ENCODE peak calls at places on chromosomes 6 and 20, in seven cellular contexts. R is breast epithelium, P is K562, B is body of pancreas, U is heart left ventricle, N is stomach, K is uterus. X is an unnamed sample.
A peak's percentile ranks its signal among the peaks of the same experiment; 100 is the strongest.

GRCh38 chr6:4291453-4292403 is 156.4 kb upstream of the ECI2 start:
- DNase-seq in K (no peak), U (no peak), B (no peak), N (no peak), P (peak; percentile 64), R (no peak), X (no peak)

GRCh38 chr20:61556116-61556515 is 304.1 kb downstream of the CDH4 start:
- DNase-seq in B (no peak), R (no peak), P (no peak), K (no peak), U (no peak), N (no peak), X (peak; percentile 80)

GRCh38 chr20:2398453-2398852 is 17.8 kb downstream of the TGM6 start:
- DNase-seq in K (no peak), U (no peak), P (no peak), R (no peak), N (no peak), B (no peak), X (no peak)

GRCh38 chr6:55180258-55180657 is 5.9 kb downstream of the HCRTR2 start:
- DNase-seq in K (no peak), B (no peak), U (no peak), N (no peak), P (no peak), R (no peak), X (no peak)

GRCh38 chr6:169589293-169589692 is 112.5 kb downstream of the WDR27 start:
- DNase-seq in U (no peak), K (no peak), N (no peak), R (peak; percentile 59), B (peak; percentile 13), P (no peak), X (no peak)

GRCh38 chr6:32415521-32416019 is 8.6 kb upstream of the BTNL2 start:
- DNase-seq in N (peak; percentile 80), K (peak; percentile 73), B (peak; percentile 77), U (peak; percentile 65), R (peak; percentile 61), P (peak; percentile 81), X (peak; percentile 31)

GRCh38 chr20:31840906-31841816 is 4.2 kb downstream of the FOXS1 start:
- DNase-seq in U (no peak), N (no peak), K (no peak), R (no peak), B (no peak), P (no peak), X (no peak)

GRCh38 chr6:139173172-139173571 is 38.3 kb downstream of the HECA start:
- DNase-seq in R (no peak), P (peak; percentile 9), U (no peak), K (no peak), N (no peak), B (no peak), X (no peak)

GRCh38 chr6:160111812-160112211 is 9.8 kb upstream of the SLC22A1 start:
- DNase-seq in R (no peak), N (no peak), B (no peak), K (no peak), U (no peak), P (no peak), X (no peak)

GRCh38 chr6:91447086-91447485 is 860.2 kb upstream of the MAP3K7 start:
- DNase-seq in P (no peak), B (no peak), U (no peak), K (no peak), N (no peak), R (no peak), X (no peak)

GRCh38 chr6:165830761-165831160 is 167.7 kb upstream of the PDE10A start:
- DNase-seq in R (no peak), N (no peak), U (no peak), B (no peak), P (no peak), K (no peak), X (no peak)

GRCh38 chr20:63032861-63033634 is 26.3 kb upstream of the BHLHE23 start:
- DNase-seq in K (no peak), N (no peak), P (no peak), B (no peak), R (no peak), U (no peak), X (no peak)

GRCh38 chr6:87682310-87682709 is 19.7 kb downstream of the AKIRIN2 start:
- DNase-seq in B (no peak), U (no peak), K (no peak), N (no peak), R (no peak), P (no peak), X (no peak)

GRCh38 chr6:127457444-127458064 is 1.6 kb downstream of the KIAA0408 start:
- DNase-seq in R (no peak), N (no peak), K (no peak), U (no peak), B (peak; percentile 20), P (no peak), X (no peak)

GRCh38 chr6:3382399-3383279 is 74.2 kb downstream of the SLC22A23 start:
- DNase-seq in P (peak; percentile 51), B (no peak), U (no peak), N (peak; percentile 57), R (no peak), K (no peak), X (peak; percentile 38)

DNA sequence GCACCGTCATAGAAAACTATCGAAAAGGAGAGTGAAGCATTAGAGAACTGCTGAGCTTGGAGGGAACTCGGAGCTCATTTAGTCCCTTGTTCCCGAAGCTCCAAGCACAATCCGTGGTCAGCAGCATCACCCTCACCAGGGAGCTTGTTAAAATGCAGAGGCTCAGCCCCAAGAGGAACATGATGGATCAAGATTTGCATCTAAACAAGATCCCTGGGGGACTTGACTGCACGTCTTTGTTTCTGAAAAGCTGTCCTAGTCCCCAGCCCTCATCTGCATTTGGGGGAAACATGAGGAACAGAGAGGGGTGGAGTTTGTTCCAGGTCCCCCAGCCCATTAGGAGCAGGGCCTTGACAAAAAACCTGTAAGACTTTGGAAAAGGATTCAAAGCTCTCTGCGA is 4.1 kb upstream of the LBP start:
- DNase-seq in P (no peak), B (no peak), U (no peak), K (no peak), N (no peak), R (no peak), X (no peak)
- TF ChIP-seq POLR2A in P (no peak), B (no peak), U (no peak), K (no peak), N (no peak), R (no peak), X (no peak)

GRCh38 chr20:50729925-50730764 is 1.2 kb upstream of the PARD6B start:
- DNase-seq in B (peak; percentile 33), R (peak; percentile 27), N (no peak), U (no peak), P (peak; percentile 47), K (no peak), X (no peak)

GRCh38 chr20:50728981-50729874 is 2.2 kb upstream of the PARD6B start:
- DNase-seq in B (peak; percentile 55), N (peak; percentile 75), R (peak; percentile 48), P (peak; percentile 47), U (no peak), K (no peak), X (no peak)

GRCh38 chr20:50731930-50732690 is 730 bp downstream of the PARD6B start:
- DNase-seq in P (peak; percentile 45), K (no peak), R (peak; percentile 26), B (no peak), U (no peak), N (no peak), X (no peak)

GRCh38 chr20:50731055-50731929 is at the start of gene PARD6B:
- DNase-seq in U (peak; percentile 95), R (peak; percentile 100), N (peak; percentile 99), K (peak; percentile 96), B (peak; percentile 99), P (peak; percentile 100), X (peak; percentile 94)

DNA sequence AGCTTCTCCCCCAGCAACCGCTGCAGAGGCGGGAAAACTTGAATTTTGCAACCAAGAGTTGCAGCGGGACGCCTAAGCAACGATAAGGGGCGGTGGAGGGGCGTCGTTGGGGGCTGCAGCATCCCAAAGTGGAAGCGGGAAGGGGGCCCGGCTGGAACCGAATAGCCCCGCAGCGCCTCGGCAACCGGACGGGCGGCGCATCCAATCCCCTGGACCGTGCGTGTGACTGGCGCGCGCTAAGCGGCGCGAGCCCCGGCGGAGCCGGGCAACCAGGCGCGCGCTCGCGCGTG is 670 bp upstream of the PARD6B start:
- DNase-seq in R (no peak), B (no peak), N (no peak), K (no peak), P (no peak), U (no peak), X (no peak)
- TF ChIP-seq POLR2A in R (peak; percentile 36), B (no peak), N (no peak), K (no peak), P (peak; percentile 13), U (no peak), X (peak; percentile 24)

GRCh38 chr20:7692478-7692877 is 247.8 kb downstream of the HAO1 start:
- DNase-seq in B (no peak), U (no peak), P (no peak), R (no peak), K (no peak), N (no peak), X (no peak)

GRCh38 chr20:7695622-7696021 is 244.6 kb downstream of the HAO1 start:
- DNase-seq in U (no peak), R (no peak), B (no peak), P (no peak), K (no peak), N (no peak), X (no peak)

GRCh38 chr20:7694940-7695567 is 245.2 kb downstream of the HAO1 start:
- DNase-seq in K (no peak), U (no peak), B (no peak), R (no peak), N (no peak), P (no peak), X (no peak)

GRCh38 chr20:7693761-7694160 is 246.5 kb downstream of the HAO1 start:
- DNase-seq in B (no peak), P (no peak), K (no peak), R (no peak), N (no peak), U (no peak), X (no peak)

DNA sequence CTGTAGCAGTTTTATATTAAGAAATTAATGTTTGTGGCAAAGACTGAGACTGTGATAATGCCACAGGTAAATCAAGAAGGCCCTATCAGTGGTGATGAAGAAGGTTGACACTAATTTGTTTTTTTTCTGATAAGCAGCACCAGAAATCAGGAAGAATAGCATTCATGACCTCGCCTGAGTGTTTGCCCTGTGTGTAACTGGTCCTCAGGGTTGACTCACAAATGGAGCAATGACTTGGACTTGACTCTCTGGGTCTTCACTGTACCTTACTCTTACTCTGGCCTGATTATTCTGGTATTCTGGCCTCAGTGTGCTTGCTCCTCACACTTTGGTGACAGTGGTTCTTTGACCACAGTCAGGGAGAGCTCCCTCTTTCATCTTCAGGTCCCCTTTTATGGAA is 243.9 kb downstream of the HAO1 start:
- DNase-seq in R (no peak), B (no peak), U (no peak), N (no peak), P (no peak), K (no peak), X (no peak)
- TF ChIP-seq POLR2A in R (no peak), B (no peak), U (no peak), N (no peak), P (no peak), K (no peak), X (no peak)

DNA sequence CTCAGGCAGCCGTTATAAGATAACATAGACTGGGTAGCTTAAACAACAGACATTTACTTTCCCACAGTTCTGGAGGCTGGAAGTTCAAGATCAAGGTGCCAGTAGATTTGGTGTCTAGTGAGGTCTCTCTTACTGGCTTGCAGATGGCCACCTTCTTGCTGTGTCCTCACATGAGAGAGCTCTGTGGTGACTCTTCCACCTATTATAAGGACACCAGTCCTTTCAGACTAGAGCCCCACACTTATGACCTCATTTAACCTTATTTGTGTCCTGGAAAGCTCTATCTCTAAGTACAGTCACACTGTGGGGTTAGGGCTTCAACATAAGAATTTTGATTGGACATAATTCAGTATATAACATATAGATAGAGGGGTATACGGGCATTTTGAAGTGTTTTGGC is 245.0 kb downstream of the UTRN start:
- DNase-seq in N (no peak), R (no peak), U (no peak), B (no peak), P (no peak), K (no peak), X (no peak)
- TF ChIP-seq POLR2A in N (no peak), R (no peak), U (no peak), B (no peak), P (no peak), K (no peak), X (no peak)

X was measured in H54.